ENCODE peak calls at places on chromosome 1, in ten cellular contexts. One of them, this sample, is unnamed.

GRCh38 chr1:41981796-41982195 is 63.1 kb upstream of the HIVEP3 start:
- DNase-seq in T-helper 17 cell: no peak
- DNase-seq in KBM-7: no peak
- DNase-seq in hepatic stellate cell: no peak
- DNase-seq in stimulated activated CD8-positive, alpha-beta memory T cell treated with anti-CD3 and anti-CD28 coated beads, Interleukin-7, amount 100 ng/mL, for 1 hour: no peak
- DNase-seq in T follicular helper cell: no peak
- DNase-seq in effector CD4-positive, alpha-beta T cell: no peak
- DNase-seq in BJ: no peak
- DNase-seq in GM12892: no peak
- DNase-seq in NCI-H1417: no peak
- DNase-seq in this sample: no peak

GRCh38 chr1:186164773-186165172 is 210.3 kb downstream of the TPR start:
- DNase-seq in T-helper 17 cell: no peak
- DNase-seq in KBM-7: no peak
- DNase-seq in hepatic stellate cell: no peak
- DNase-seq in stimulated activated CD8-positive, alpha-beta memory T cell treated with anti-CD3 and anti-CD28 coated beads, Interleukin-7, amount 100 ng/mL, for 1 hour: no peak
- DNase-seq in T follicular helper cell: no peak
- DNase-seq in effector CD4-positive, alpha-beta T cell: no peak
- DNase-seq in BJ: no peak
- DNase-seq in GM12892: no peak
- DNase-seq in NCI-H1417: no peak
- DNase-seq in this sample: no peak

GRCh38 chr1:25771246-25772114 is 28.5 kb upstream of the SELENON start:
- DNase-seq in T-helper 17 cell: no peak
- DNase-seq in KBM-7: peak; percentile 72
- DNase-seq in hepatic stellate cell: no peak
- DNase-seq in stimulated activated CD8-positive, alpha-beta memory T cell treated with anti-CD3 and anti-CD28 coated beads, Interleukin-7, amount 100 ng/mL, for 1 hour: no peak
- DNase-seq in T follicular helper cell: no peak
- DNase-seq in effector CD4-positive, alpha-beta T cell: no peak
- DNase-seq in BJ: no peak
- DNase-seq in GM12892: no peak
- DNase-seq in NCI-H1417: peak; percentile 82
- DNase-seq in this sample: peak; percentile 84

GRCh38 chr1:74963120-74963519 is 171.1 kb upstream of the LHX8 start:
- DNase-seq in T-helper 17 cell: no peak
- DNase-seq in KBM-7: no peak
- DNase-seq in hepatic stellate cell: no peak
- DNase-seq in stimulated activated CD8-positive, alpha-beta memory T cell treated with anti-CD3 and anti-CD28 coated beads, Interleukin-7, amount 100 ng/mL, for 1 hour: no peak
- DNase-seq in T follicular helper cell: no peak
- DNase-seq in effector CD4-positive, alpha-beta T cell: no peak
- DNase-seq in BJ: no peak
- DNase-seq in GM12892: no peak
- DNase-seq in NCI-H1417: peak; percentile 24
- DNase-seq in this sample: no peak

GRCh38 chr1:207987164-207987563 is 76.2 kb upstream of the CD34 start:
- DNase-seq in T-helper 17 cell: no peak
- DNase-seq in KBM-7: no peak
- DNase-seq in hepatic stellate cell: no peak
- DNase-seq in stimulated activated CD8-positive, alpha-beta memory T cell treated with anti-CD3 and anti-CD28 coated beads, Interleukin-7, amount 100 ng/mL, for 1 hour: no peak
- DNase-seq in T follicular helper cell: no peak
- DNase-seq in effector CD4-positive, alpha-beta T cell: no peak
- DNase-seq in BJ: no peak
- DNase-seq in GM12892: no peak
- DNase-seq in NCI-H1417: no peak
- DNase-seq in this sample: no peak

GRCh38 chr1:44676484-44677200 is 2.1 kb downstream of the ARMH1 start:
- DNase-seq in T-helper 17 cell: no peak
- DNase-seq in KBM-7: peak; percentile 89
- DNase-seq in hepatic stellate cell: no peak
- DNase-seq in stimulated activated CD8-positive, alpha-beta memory T cell treated with anti-CD3 and anti-CD28 coated beads, Interleukin-7, amount 100 ng/mL, for 1 hour: no peak
- DNase-seq in T follicular helper cell: no peak
- DNase-seq in effector CD4-positive, alpha-beta T cell: no peak
- DNase-seq in BJ: peak; percentile 39
- DNase-seq in GM12892: no peak
- DNase-seq in NCI-H1417: no peak
- DNase-seq in this sample: peak; percentile 52

GRCh38 chr1:17771014-17771413 is 15.9 kb downstream of the ACTL8 start:
- DNase-seq in T-helper 17 cell: no peak
- DNase-seq in KBM-7: no peak
- DNase-seq in hepatic stellate cell: no peak
- DNase-seq in stimulated activated CD8-positive, alpha-beta memory T cell treated with anti-CD3 and anti-CD28 coated beads, Interleukin-7, amount 100 ng/mL, for 1 hour: no peak
- DNase-seq in T follicular helper cell: no peak
- DNase-seq in effector CD4-positive, alpha-beta T cell: no peak
- DNase-seq in BJ: no peak
- DNase-seq in GM12892: no peak
- DNase-seq in NCI-H1417: no peak
- DNase-seq in this sample: no peak

GRCh38 chr1:202165942-202166843 is 5.8 kb upstream of the PTPN7 start:
- DNase-seq in T-helper 17 cell: no peak
- DNase-seq in KBM-7: no peak
- DNase-seq in hepatic stellate cell: no peak
- DNase-seq in stimulated activated CD8-positive, alpha-beta memory T cell treated with anti-CD3 and anti-CD28 coated beads, Interleukin-7, amount 100 ng/mL, for 1 hour: no peak
- DNase-seq in T follicular helper cell: no peak
- DNase-seq in effector CD4-positive, alpha-beta T cell: no peak
- DNase-seq in BJ: no peak
- DNase-seq in GM12892: no peak
- DNase-seq in NCI-H1417: no peak
- DNase-seq in this sample: no peak

GRCh38 chr1:209861242-209861641 is 33.5 kb downstream of the UTP25 start:
- DNase-seq in T-helper 17 cell: no peak
- DNase-seq in KBM-7: no peak
- DNase-seq in hepatic stellate cell: no peak
- DNase-seq in stimulated activated CD8-positive, alpha-beta memory T cell treated with anti-CD3 and anti-CD28 coated beads, Interleukin-7, amount 100 ng/mL, for 1 hour: no peak
- DNase-seq in T follicular helper cell: no peak
- DNase-seq in effector CD4-positive, alpha-beta T cell: no peak
- DNase-seq in BJ: no peak
- DNase-seq in GM12892: no peak
- DNase-seq in NCI-H1417: no peak
- DNase-seq in this sample: no peak

GRCh38 chr1:245363821-245364220 is 209.0 kb downstream of the KIF26B start:
- DNase-seq in T-helper 17 cell: no peak
- DNase-seq in KBM-7: no peak
- DNase-seq in hepatic stellate cell: no peak
- DNase-seq in stimulated activated CD8-positive, alpha-beta memory T cell treated with anti-CD3 and anti-CD28 coated beads, Interleukin-7, amount 100 ng/mL, for 1 hour: no peak
- DNase-seq in T follicular helper cell: no peak
- DNase-seq in effector CD4-positive, alpha-beta T cell: no peak
- DNase-seq in BJ: no peak
- DNase-seq in GM12892: no peak
- DNase-seq in NCI-H1417: no peak
- DNase-seq in this sample: no peak

GRCh38 chr1:107879927-107880326 is 85.1 kb downstream of the VAV3 start:
- DNase-seq in T-helper 17 cell: no peak
- DNase-seq in KBM-7: no peak
- DNase-seq in hepatic stellate cell: no peak
- DNase-seq in stimulated activated CD8-positive, alpha-beta memory T cell treated with anti-CD3 and anti-CD28 coated beads, Interleukin-7, amount 100 ng/mL, for 1 hour: no peak
- DNase-seq in T follicular helper cell: no peak
- DNase-seq in effector CD4-positive, alpha-beta T cell: no peak
- DNase-seq in BJ: no peak
- DNase-seq in GM12892: no peak
- DNase-seq in NCI-H1417: no peak
- DNase-seq in this sample: no peak

GRCh38 chr1:17965515-17966100 is 142.0 kb upstream of the IGSF21 start:
- DNase-seq in T-helper 17 cell: no peak
- DNase-seq in KBM-7: no peak
- DNase-seq in hepatic stellate cell: no peak
- DNase-seq in stimulated activated CD8-positive, alpha-beta memory T cell treated with anti-CD3 and anti-CD28 coated beads, Interleukin-7, amount 100 ng/mL, for 1 hour: no peak
- DNase-seq in T follicular helper cell: no peak
- DNase-seq in effector CD4-positive, alpha-beta T cell: no peak
- DNase-seq in BJ: no peak
- DNase-seq in GM12892: no peak
- DNase-seq in NCI-H1417: no peak
- DNase-seq in this sample: no peak

GRCh38 chr1:236322566-236323409 is 41.0 kb upstream of the ERO1B start:
- DNase-seq in T-helper 17 cell: no peak
- DNase-seq in KBM-7: no peak
- DNase-seq in hepatic stellate cell: no peak
- DNase-seq in stimulated activated CD8-positive, alpha-beta memory T cell treated with anti-CD3 and anti-CD28 coated beads, Interleukin-7, amount 100 ng/mL, for 1 hour: no peak
- DNase-seq in T follicular helper cell: no peak
- DNase-seq in effector CD4-positive, alpha-beta T cell: no peak
- DNase-seq in BJ: no peak
- DNase-seq in GM12892: no peak
- DNase-seq in NCI-H1417: no peak
- DNase-seq in this sample: no peak

GRCh38 chr1:27402349-27402754 is 9.9 kb downstream of the GPR3 start:
- DNase-seq in T-helper 17 cell: no peak
- DNase-seq in KBM-7: peak; percentile 65
- DNase-seq in hepatic stellate cell: peak; percentile 78
- DNase-seq in stimulated activated CD8-positive, alpha-beta memory T cell treated with anti-CD3 and anti-CD28 coated beads, Interleukin-7, amount 100 ng/mL, for 1 hour: no peak
- DNase-seq in T follicular helper cell: no peak
- DNase-seq in effector CD4-positive, alpha-beta T cell: no peak
- DNase-seq in BJ: no peak
- DNase-seq in GM12892: no peak
- DNase-seq in NCI-H1417: no peak
- DNase-seq in this sample: no peak

GRCh38 chr1:227805606-227806197 is 9.8 kb upstream of the PRSS38 start:
- DNase-seq in T-helper 17 cell: no peak
- DNase-seq in KBM-7: no peak
- DNase-seq in hepatic stellate cell: no peak
- DNase-seq in stimulated activated CD8-positive, alpha-beta memory T cell treated with anti-CD3 and anti-CD28 coated beads, Interleukin-7, amount 100 ng/mL, for 1 hour: no peak
- DNase-seq in T follicular helper cell: no peak
- DNase-seq in effector CD4-positive, alpha-beta T cell: no peak
- DNase-seq in BJ: peak; percentile 94
- DNase-seq in GM12892: no peak
- DNase-seq in NCI-H1417: no peak
- DNase-seq in this sample: no peak

GRCh38 chr1:186220911-186221310 is 154.1 kb downstream of the TPR start:
- DNase-seq in T-helper 17 cell: no peak
- DNase-seq in KBM-7: no peak
- DNase-seq in hepatic stellate cell: no peak
- DNase-seq in stimulated activated CD8-positive, alpha-beta memory T cell treated with anti-CD3 and anti-CD28 coated beads, Interleukin-7, amount 100 ng/mL, for 1 hour: no peak
- DNase-seq in T follicular helper cell: no peak
- DNase-seq in effector CD4-positive, alpha-beta T cell: no peak
- DNase-seq in BJ: no peak
- DNase-seq in GM12892: no peak
- DNase-seq in NCI-H1417: no peak
- DNase-seq in this sample: no peak

GRCh38 chr1:228836427-228836826 is 101.1 kb downstream of the RHOU start:
- DNase-seq in T-helper 17 cell: no peak
- DNase-seq in KBM-7: no peak
- DNase-seq in hepatic stellate cell: no peak
- DNase-seq in stimulated activated CD8-positive, alpha-beta memory T cell treated with anti-CD3 and anti-CD28 coated beads, Interleukin-7, amount 100 ng/mL, for 1 hour: no peak
- DNase-seq in T follicular helper cell: no peak
- DNase-seq in effector CD4-positive, alpha-beta T cell: no peak
- DNase-seq in BJ: no peak
- DNase-seq in GM12892: no peak
- DNase-seq in NCI-H1417: no peak
- DNase-seq in this sample: no peak

GRCh38 chr1:228393268-228393699 is 13.4 kb downstream of the TRIM11 start:
- DNase-seq in T-helper 17 cell: no peak
- DNase-seq in KBM-7: peak; percentile 21
- DNase-seq in hepatic stellate cell: no peak
- DNase-seq in stimulated activated CD8-positive, alpha-beta memory T cell treated with anti-CD3 and anti-CD28 coated beads, Interleukin-7, amount 100 ng/mL, for 1 hour: no peak
- DNase-seq in T follicular helper cell: no peak
- DNase-seq in effector CD4-positive, alpha-beta T cell: no peak
- DNase-seq in BJ: peak; percentile 26
- DNase-seq in GM12892: no peak
- DNase-seq in NCI-H1417: no peak
- DNase-seq in this sample: no peak

GRCh38 chr1:197156692-197157091 is 10.2 kb upstream of the ASPM start:
- DNase-seq in T-helper 17 cell: no peak
- DNase-seq in KBM-7: no peak
- DNase-seq in hepatic stellate cell: no peak
- DNase-seq in stimulated activated CD8-positive, alpha-beta memory T cell treated with anti-CD3 and anti-CD28 coated beads, Interleukin-7, amount 100 ng/mL, for 1 hour: no peak
- DNase-seq in T follicular helper cell: no peak
- DNase-seq in effector CD4-positive, alpha-beta T cell: no peak
- DNase-seq in BJ: no peak
- DNase-seq in GM12892: no peak
- DNase-seq in NCI-H1417: no peak
- DNase-seq in this sample: no peak

This sample was measured in DMS153.